ENCODE peak calls at places on chromosomes 13 and 19, in four cellular contexts. W is suprapubic skin, J is H1, M is transverse colon. F is an unnamed sample. For H3K9me3, the result is how much of the 10 kb centered on the place peaks cover.

GRCh38 chr19:6092329-6093286 is 17.7 kb downstream of the RFX2 start:
- DNase-seq in M (peak), W (peak), J (peak), F (peak)

GRCh38 chr19:36013280-36014028 is 559 bp downstream of the ALKBH6 start:
- DNase-seq in M (no peak), W (no peak), J (no peak), F (no peak)

GRCh38 chr13:51336746-51337145 is 2.7 kb upstream of the SERPINE3 start:
- DNase-seq in J (no peak), M (no peak), W (no peak), F (peak)

GRCh38 chr19:46955114-46955812 is 64.4 kb upstream of the NPAS1 start:
- DNase-seq in W (no peak), J (no peak), M (no peak), F (no peak)

GRCh38 chr19:17184381-17184841 is 30.7 kb upstream of the USE1 start:
- DNase-seq in W (no peak), M (peak), J (no peak), F (no peak)

GRCh38 chr19:46022431-46023310 is at the start of gene PGLYRP1:
- DNase-seq in M (no peak), J (no peak), W (peak), F (no peak)

GRCh38 chr13:92433386-92433785 is 793.2 kb upstream of the GPC6 start:
- DNase-seq in W (no peak), J (no peak), M (no peak), F (no peak)

GRCh38 chr13:53058077-53058660 is 29.6 kb downstream of the OLFM4 start:
- DNase-seq in M (no peak), W (no peak), J (no peak), F (no peak)

GRCh38 chr13:112893570-112894422 is 75.2 kb upstream of the MCF2L start:
- DNase-seq in W (no peak), J (peak), M (peak), F (peak)

GRCh38 chr19:12938536-12939291 is at the start of gene CALR:
- DNase-seq in J (no peak), M (peak), W (no peak), F (peak)

GRCh38 chr19:12943437-12944044 is 2.1 kb upstream of the RAD23A start:
- DNase-seq in W (no peak), M (no peak), J (no peak), F (no peak)

GRCh38 chr19:12939292-12939606 is 840 bp downstream of the CALR start:
- DNase-seq in J (no peak), M (peak), W (no peak), F (peak)

GRCh38 chr19:12939908-12940533 is 1.6 kb downstream of the CALR start:
- DNase-seq in W (no peak), J (no peak), M (no peak), F (no peak)

GRCh38 chr19:12940897-12941296 is 2.5 kb downstream of the CALR start:
- DNase-seq in W (no peak), M (no peak), J (no peak), F (no peak)
- TF ChIP-seq POLR2A in W (no peak), M (no peak), J (peak), F (no peak)

DNA sequence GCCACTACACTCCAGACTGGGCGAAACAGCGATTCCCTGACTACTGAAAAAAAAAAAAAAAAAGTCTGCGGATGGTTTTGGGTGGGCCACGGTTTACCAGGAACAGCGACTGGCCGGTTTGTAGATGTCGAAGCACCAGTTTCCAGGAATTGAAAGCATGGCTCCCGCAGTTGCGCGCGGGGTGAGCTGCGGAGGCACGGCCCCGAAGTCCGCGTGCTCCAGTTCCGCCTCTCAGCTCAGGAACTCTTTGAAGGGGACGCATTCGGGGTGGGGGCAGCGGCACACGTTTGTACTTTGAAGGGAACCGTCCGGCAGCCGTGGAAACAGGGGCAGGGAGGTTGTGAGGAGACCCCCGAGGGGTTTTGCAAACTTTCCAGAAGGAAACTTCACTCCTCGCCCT is 27.1 kb upstream of the PABPC3 start:
- DNase-seq in J (no peak), W (no peak), M (no peak), F (no peak)
- H3K9me3 ChIP-seq in J (under half), W (under half), M (under half), F (under half)

GRCh38 chr13:60261432-60262351 is 98.0 kb upstream of the DIAPH3 start:
- DNase-seq in M (no peak), W (no peak), J (peak), F (peak)

GRCh38 chr13:60265566-60265965 is 101.8 kb upstream of the DIAPH3 start:
- DNase-seq in J (no peak), M (no peak), W (no peak), F (no peak)

GRCh38 chr13:60268203-60268555 is 104.5 kb upstream of the DIAPH3 start:
- DNase-seq in J (no peak), M (no peak), W (no peak), F (no peak)

DNA sequence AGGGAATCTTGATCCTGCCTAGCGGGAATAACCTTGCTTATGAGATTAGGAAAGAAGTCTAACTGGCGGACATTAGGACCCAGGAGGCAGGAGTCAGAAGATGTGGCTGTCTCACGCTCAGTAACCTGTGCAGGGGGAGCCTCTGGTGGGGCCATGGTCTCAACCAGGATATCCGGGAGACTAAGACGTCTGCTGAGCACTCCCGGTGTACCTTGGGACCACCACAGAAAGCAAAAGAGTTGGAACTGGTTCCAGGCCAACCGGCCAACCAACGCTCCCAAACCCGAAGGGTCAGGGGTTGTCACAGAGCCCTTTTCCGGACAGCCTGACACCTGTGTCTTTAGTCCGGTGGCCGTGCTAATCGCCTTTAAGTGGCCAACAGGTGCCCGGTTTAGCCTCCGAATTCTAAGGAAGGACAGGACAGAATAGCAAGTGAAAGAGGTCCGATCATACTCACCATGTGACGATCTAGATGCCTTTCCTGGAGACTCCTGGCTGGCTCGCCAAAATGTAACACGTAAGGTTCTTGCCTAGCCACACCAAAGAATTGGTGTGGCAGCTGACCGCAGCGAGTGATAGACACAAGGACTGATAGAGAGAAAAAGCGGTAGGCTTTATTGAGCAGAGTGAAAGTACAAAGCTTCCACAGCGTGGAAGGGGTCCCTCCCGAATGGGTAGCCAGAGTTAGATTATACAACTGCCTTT is 103.9 kb upstream of the DIAPH3 start:
- DNase-seq in W (no peak), M (peak), J (no peak), F (peak)
- TF ChIP-seq POLR2A in W (no peak), M (no peak), J (no peak), F (peak)

DNA sequence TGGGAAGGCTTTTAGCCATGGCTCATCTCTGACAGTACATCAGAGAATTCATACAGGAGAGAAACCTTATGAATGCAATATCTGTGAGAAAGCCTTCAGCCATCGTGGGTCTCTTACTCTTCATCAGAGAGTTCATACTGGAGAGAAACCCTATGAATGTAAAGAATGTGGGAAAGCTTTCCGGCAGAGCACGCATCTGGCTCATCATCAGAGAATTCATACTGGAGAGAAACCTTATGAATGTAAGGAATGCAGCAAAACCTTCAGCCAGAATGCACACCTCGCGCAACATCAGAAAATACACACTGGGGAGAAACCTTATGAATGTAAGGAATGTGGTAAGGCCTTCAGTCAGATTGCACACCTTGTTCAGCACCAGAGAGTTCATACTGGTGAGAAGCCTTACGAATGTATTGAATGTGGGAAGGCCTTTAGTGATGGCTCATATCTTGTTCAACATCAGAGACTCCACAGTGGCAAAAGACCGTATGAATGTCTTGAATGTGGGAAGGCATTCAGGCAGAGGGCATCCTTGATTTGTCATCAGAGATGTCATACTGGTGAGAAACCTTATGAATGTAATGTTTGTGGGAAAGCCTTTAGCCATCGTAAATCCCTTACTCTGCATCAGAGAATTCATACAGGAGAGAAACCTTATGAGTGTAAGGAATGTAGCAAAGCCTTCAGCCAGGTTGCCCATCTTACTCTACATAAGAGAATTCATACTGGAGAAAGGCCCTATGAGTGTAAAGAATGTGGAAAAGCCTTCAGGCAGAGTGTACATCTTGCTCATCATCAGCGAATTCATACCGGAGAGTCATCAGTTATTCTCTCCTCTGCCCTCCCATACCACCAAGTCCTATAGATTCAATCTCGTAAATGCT is 10.7 kb downstream of the ZNF470 start:
- DNase-seq in W (no peak), J (no peak), M (no peak), F (no peak)
- H3K9me3 ChIP-seq in W (half or more), J (half or more), M (half or more), F (under half)

GRCh38 chr19:42229855-42230331 is 9.8 kb downstream of the ZNF526 start:
- DNase-seq in M (no peak), W (no peak), J (no peak), F (no peak)
- TF ChIP-seq POLR2A in M (no peak), W (no peak), J (no peak), F (no peak)

DNA sequence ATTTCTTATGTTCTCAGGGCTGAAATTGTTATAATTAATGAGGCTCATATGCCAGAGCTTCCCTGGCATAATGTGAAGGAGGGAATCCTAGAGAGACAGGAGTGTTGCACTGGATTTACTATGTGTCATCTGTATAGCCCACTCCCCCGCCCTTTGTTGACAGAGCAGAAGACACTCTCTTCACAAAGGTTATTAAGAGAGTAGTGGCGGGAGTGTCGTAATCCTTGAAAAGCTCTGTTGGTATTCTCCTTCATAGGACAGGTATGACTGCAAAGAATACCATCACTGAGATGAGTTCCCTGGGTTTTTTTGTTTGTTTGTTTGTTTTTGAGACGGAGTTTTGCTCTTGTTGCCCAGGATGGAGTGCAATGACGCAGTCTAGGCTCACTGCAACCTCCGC is 14.0 kb downstream of the ZNF121 start:
- DNase-seq in J (no peak), M (no peak), W (no peak), F (no peak)
- H3K9me3 ChIP-seq in J (half or more), M (half or more), W (half or more), F (under half)

GRCh38 chr19:55596304-55596703 is 3.0 kb downstream of the FIZ1 start:
- DNase-seq in W (no peak), J (no peak), M (no peak), F (no peak)

GRCh38 chr19:55598034-55598433 is 1.3 kb downstream of the FIZ1 start:
- DNase-seq in W (no peak), M (no peak), J (no peak), F (no peak)

GRCh38 chr19:55598719-55599467 is 424 bp downstream of the FIZ1 start:
- DNase-seq in J (peak), W (peak), M (peak), F (peak)

GRCh38 chr19:55599468-55600335 is at the start of the genes FIZ1 and ZNF524:
- DNase-seq in W (peak), M (peak), J (peak), F (peak)

DNA sequence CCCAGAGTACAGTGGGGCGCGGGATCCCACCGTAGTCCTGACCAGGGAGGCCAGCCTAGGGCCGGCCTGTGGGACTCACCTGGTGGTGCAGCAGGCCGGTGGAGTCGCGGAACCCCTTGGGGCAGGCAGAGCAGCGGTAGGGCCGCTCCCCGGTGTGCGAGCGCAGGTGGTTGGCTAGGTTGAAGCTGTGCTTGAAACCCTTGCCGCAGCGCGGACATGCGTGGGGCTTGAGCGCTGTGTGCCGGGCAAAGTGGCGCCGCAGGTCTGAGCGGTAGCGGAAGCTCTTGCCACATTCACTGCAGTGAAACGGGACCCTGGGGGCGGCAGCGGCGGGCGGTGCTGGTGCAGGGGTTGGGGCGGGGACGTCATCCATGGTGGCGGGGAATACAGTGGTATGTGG is 1.8 kb downstream of the FIZ1 start:
- DNase-seq in M (no peak), W (no peak), J (no peak), F (no peak)
- TF ChIP-seq POLR2A in M (no peak), W (no peak), J (no peak), F (no peak)

GRCh38 chr13:27125357-27126282 is 46.0 kb downstream of the USP12 start:
- DNase-seq in J (no peak), M (no peak), W (no peak), F (no peak)
- H3K9me3 ChIP-seq in J (under half), M (under half), W (under half), F (under half)

GRCh38 chr19:49677232-49677881 is at the start of gene PRMT1:
- DNase-seq in M (peak), J (no peak), W (no peak), F (peak)
- TF ChIP-seq POLR2A in M (peak), J (peak), W (peak), F (peak)

F was measured in body of pancreas.